ENCODE peak calls at places on chromosomes 11 and 22, in eight cellular contexts. B is left cardiac atrium; H is activated T-cell treated with anti-CD3 and anti-CD28 coated beads for 1 hour; X is GM10248; I is NCI-H1105; K is colonic mucosa; U is A549; T is stimulated activated CD4-positive, alpha-beta T cell treated with anti-CD3 and anti-CD28 coated beads, Interleukin-15, amount 100 ng/mL, for 24 hours. E is an unnamed sample.

GRCh38 chr11:86910592-86910991 is 44.6 kb downstream of the FZD4 start:
- DNase-seq in B (no peak), H (no peak), X (no peak), I (no peak), K (no peak), U (peak), T (no peak), E (no peak)

GRCh38 chr11:23127706-23128105 is 267.4 kb upstream of the CCDC179 start:
- DNase-seq in B (no peak), H (no peak), X (no peak), I (no peak), K (no peak), U (no peak), T (no peak), E (no peak)

GRCh38 chr22:17152340-17152739 is 6.7 kb downstream of the HDHD5 start:
- DNase-seq in B (no peak), H (no peak), X (no peak), I (no peak), K (no peak), U (no peak), T (no peak), E (peak)

GRCh38 chr22:23036684-23037428 is 33.5 kb upstream of the GNAZ start:
- DNase-seq in B (no peak), H (no peak), X (no peak), I (no peak), K (no peak), U (no peak), T (no peak), E (peak)

GRCh38 chr11:61893981-61894380 is 2.6 kb upstream of the FADS3 start:
- DNase-seq in B (no peak), H (no peak), X (no peak), I (no peak), K (no peak), U (no peak), T (no peak), E (no peak)

GRCh38 chr11:64313491-64314145 is 3.7 kb downstream of the TRMT112 start:
- DNase-seq in B (peak), H (no peak), X (no peak), I (no peak), K (no peak), U (no peak), T (no peak), E (no peak)

GRCh38 chr11:27012254-27012921 is 18.5 kb downstream of the FIBIN start:
- DNase-seq in B (peak), H (no peak), X (no peak), I (no peak), K (peak), U (no peak), T (no peak), E (no peak)

GRCh38 chr11:116312560-116313340 is 460.0 kb downstream of the BUD13 start:
- DNase-seq in B (peak), H (no peak), X (no peak), I (peak), K (peak), U (no peak), T (no peak), E (peak)

GRCh38 chr11:126664643-126665042 is 309.2 kb downstream of the ST3GAL4 start:
- DNase-seq in B (no peak), H (no peak), X (no peak), I (no peak), K (no peak), U (no peak), T (no peak), E (no peak)

GRCh38 chr22:30235687-30236170 is 10.8 kb downstream of the LIF start:
- DNase-seq in B (no peak), H (no peak), X (no peak), I (no peak), K (no peak), U (peak), T (no peak), E (no peak)

GRCh38 chr22:40116496-40117200 is 61.1 kb upstream of the TNRC6B start:
- DNase-seq in B (no peak), H (peak), X (no peak), I (no peak), K (no peak), U (no peak), T (peak), E (no peak)

GRCh38 chr11:17414317-17414737 is 25.9 kb upstream of the KCNJ11 start:
- DNase-seq in B (no peak), H (no peak), X (no peak), I (peak), K (peak), U (no peak), T (no peak), E (peak)

GRCh38 chr11:34198523-34198922 is 93.1 kb downstream of the NAT10 start:
- DNase-seq in B (no peak), H (no peak), X (no peak), I (no peak), K (no peak), U (no peak), T (no peak), E (peak)

GRCh38 chr11:8291421-8292350 is 28.0 kb upstream of the LMO1 start:
- DNase-seq in B (no peak), H (no peak), X (no peak), I (no peak), K (no peak), U (no peak), T (no peak), E (no peak)

GRCh38 chr11:28727254-28727653 is 619.1 kb downstream of the METTL15 start:
- DNase-seq in B (no peak), H (no peak), X (no peak), I (no peak), K (no peak), U (no peak), T (no peak), E (no peak)

GRCh38 chr11:47148903-47149535 is 27.7 kb downstream of the ARFGAP2 start:
- DNase-seq in B (no peak), H (no peak), X (no peak), I (peak), K (peak), U (no peak), T (no peak), E (peak)

GRCh38 chr11:19715373-19715772 is 2.7 kb downstream of the NAV2 start:
- DNase-seq in B (no peak), H (no peak), X (no peak), I (no peak), K (no peak), U (peak), T (no peak), E (peak)

GRCh38 chr22:21623402-21623970 is 6.3 kb downstream of the YDJC start:
- DNase-seq in B (no peak), H (no peak), X (no peak), I (no peak), K (no peak), U (no peak), T (no peak), E (no peak)

GRCh38 chr11:131889146-131889577 is 518.7 kb downstream of the NTM start:
- DNase-seq in B (no peak), H (no peak), X (no peak), I (peak), K (no peak), U (no peak), T (no peak), E (no peak)

GRCh38 chr22:39435616-39436015 is 21.2 kb upstream of the MGAT3 start:
- DNase-seq in B (no peak), H (no peak), X (no peak), I (no peak), K (no peak), U (no peak), T (no peak), E (no peak)

GRCh38 chr11:30485222-30485621 is 100.9 kb downstream of the MPPED2 start:
- DNase-seq in B (no peak), H (no peak), X (no peak), I (no peak), K (no peak), U (no peak), T (no peak), E (no peak)

GRCh38 chr11:45167283-45167682 is 20.8 kb downstream of the PRDM11 start:
- DNase-seq in B (no peak), H (no peak), X (no peak), I (no peak), K (no peak), U (no peak), T (no peak), E (no peak)

GRCh38 chr22:49970528-49971231 is 10.1 kb downstream of the PIM3 start:
- DNase-seq in B (peak), H (peak), X (peak), I (peak), K (peak), U (peak), T (peak), E (peak)

GRCh38 chr11:6319001-6319878 is 1.1 kb downstream of the CAVIN3 start:
- DNase-seq in B (peak), H (no peak), X (peak), I (no peak), K (no peak), U (no peak), T (peak), E (no peak)

GRCh38 chr11:15236514-15236913 is 121.8 kb downstream of the INSC start:
- DNase-seq in B (no peak), H (no peak), X (no peak), I (no peak), K (no peak), U (no peak), T (no peak), E (no peak)

GRCh38 chr11:66815646-66816045 is 27.6 kb upstream of the RCE1 start:
- DNase-seq in B (no peak), H (no peak), X (no peak), I (no peak), K (no peak), U (no peak), T (no peak), E (no peak)

GRCh38 chr11:47724041-47724729 is 9.0 kb upstream of the AGBL2 start:
- DNase-seq in B (peak), H (no peak), X (no peak), I (no peak), K (peak), U (no peak), T (no peak), E (peak)

GRCh38 chr11:79670846-79671245 is 230.0 kb upstream of the TENM4 start:
- DNase-seq in B (no peak), H (no peak), X (no peak), I (no peak), K (no peak), U (no peak), T (no peak), E (no peak)

GRCh38 chr11:47494996-47495855 is 46.3 kb upstream of the RAPSN start:
- DNase-seq in B (no peak), H (no peak), X (no peak), I (no peak), K (no peak), U (no peak), T (no peak), E (no peak)

GRCh38 chr11:70695086-70695960 is 297.0 kb downstream of the CTTN start:
- DNase-seq in B (no peak), H (no peak), X (no peak), I (no peak), K (no peak), U (no peak), T (no peak), E (no peak)

GRCh38 chr22:41891407-41891806 is 23.5 kb downstream of the SHISA8 start:
- DNase-seq in B (no peak), H (no peak), X (no peak), I (no peak), K (no peak), U (no peak), T (no peak), E (no peak)

GRCh38 chr11:84581083-84581482 is 1046.1 kb downstream of the DLG2 start:
- DNase-seq in B (no peak), H (no peak), X (no peak), I (no peak), K (no peak), U (no peak), T (no peak), E (no peak)

GRCh38 chr11:19935507-19935906 is 222.9 kb downstream of the NAV2 start:
- DNase-seq in B (no peak), H (no peak), X (no peak), I (no peak), K (no peak), U (no peak), T (no peak), E (no peak)

GRCh38 chr11:62712413-62712812 is 4.9 kb downstream of the GNG3 start:
- DNase-seq in B (no peak), H (no peak), X (no peak), I (no peak), K (no peak), U (no peak), T (no peak), E (no peak)

GRCh38 chr11:119169272-119169719 is 771 bp downstream of the NLRX1 start:
- DNase-seq in B (peak), H (no peak), X (peak), I (no peak), K (peak), U (peak), T (peak), E (peak)